ENCODE peak calls at places on chromosomes 7 and 10, in eight cellular contexts. One of them, this sample, is unnamed.

GRCh38 chr7:26052721-26053120 is 99.3 kb upstream of the NFE2L3 start:
- DNase-seq in stimulated activated CD8-positive, alpha-beta memory T cell treated with anti-CD3 and anti-CD28 coated beads, Interleukin-2, amount 100 ng/mL, for 48 hours: no peak
- DNase-seq in stimulated activated CD4-positive, alpha-beta T cell treated with anti-CD3 and anti-CD28 coated beads, Interleukin-2, amount 100 ng/mL, for 24 hours: no peak
- DNase-seq in cardiac septum: no peak
- DNase-seq in activated T-cell treated with anti-CD3 and anti-CD28 coated beads for 1 hour: no peak
- DNase-seq in kidney tubule cell: peak
- DNase-seq in GM12865: no peak
- DNase-seq in EL: peak
- DNase-seq in this sample: no peak

GRCh38 chr10:98267069-98267893 is 713 bp downstream of the LOXL4 start:
- DNase-seq in cardiac septum: no peak
- DNase-seq in kidney tubule cell: no peak
- DNase-seq in EL: no peak
- DNase-seq in stimulated activated CD4-positive, alpha-beta T cell treated with anti-CD3 and anti-CD28 coated beads, Interleukin-2, amount 100 ng/mL, for 24 hours: no peak
- DNase-seq in GM12865: no peak
- DNase-seq in activated T-cell treated with anti-CD3 and anti-CD28 coated beads for 1 hour: no peak
- DNase-seq in stimulated activated CD8-positive, alpha-beta memory T cell treated with anti-CD3 and anti-CD28 coated beads, Interleukin-2, amount 100 ng/mL, for 48 hours: no peak
- DNase-seq in this sample: no peak

GRCh38 chr10:128059266-128059850 is 66.9 kb downstream of the MKI67 start:
- DNase-seq in stimulated activated CD4-positive, alpha-beta T cell treated with anti-CD3 and anti-CD28 coated beads, Interleukin-2, amount 100 ng/mL, for 24 hours: no peak
- DNase-seq in stimulated activated CD8-positive, alpha-beta memory T cell treated with anti-CD3 and anti-CD28 coated beads, Interleukin-2, amount 100 ng/mL, for 48 hours: no peak
- DNase-seq in activated T-cell treated with anti-CD3 and anti-CD28 coated beads for 1 hour: no peak
- DNase-seq in GM12865: no peak
- DNase-seq in cardiac septum: peak
- DNase-seq in kidney tubule cell: no peak
- DNase-seq in EL: no peak
- DNase-seq in this sample: no peak

GRCh38 chr10:11875499-11876281 is 52.5 kb downstream of the PROSER2 start:
- DNase-seq in activated T-cell treated with anti-CD3 and anti-CD28 coated beads for 1 hour: no peak
- DNase-seq in cardiac septum: peak
- DNase-seq in stimulated activated CD4-positive, alpha-beta T cell treated with anti-CD3 and anti-CD28 coated beads, Interleukin-2, amount 100 ng/mL, for 24 hours: no peak
- DNase-seq in stimulated activated CD8-positive, alpha-beta memory T cell treated with anti-CD3 and anti-CD28 coated beads, Interleukin-2, amount 100 ng/mL, for 48 hours: no peak
- DNase-seq in GM12865: no peak
- DNase-seq in EL: peak
- DNase-seq in kidney tubule cell: peak
- DNase-seq in this sample: no peak

GRCh38 chr10:106555599-106555998 is 608.9 kb downstream of the SORCS1 start:
- DNase-seq in stimulated activated CD4-positive, alpha-beta T cell treated with anti-CD3 and anti-CD28 coated beads, Interleukin-2, amount 100 ng/mL, for 24 hours: no peak
- DNase-seq in GM12865: no peak
- DNase-seq in cardiac septum: no peak
- DNase-seq in kidney tubule cell: no peak
- DNase-seq in stimulated activated CD8-positive, alpha-beta memory T cell treated with anti-CD3 and anti-CD28 coated beads, Interleukin-2, amount 100 ng/mL, for 48 hours: no peak
- DNase-seq in activated T-cell treated with anti-CD3 and anti-CD28 coated beads for 1 hour: no peak
- DNase-seq in EL: peak
- DNase-seq in this sample: no peak

GRCh38 chr7:88480266-88480665 is 173.6 kb upstream of the STEAP4 start:
- DNase-seq in stimulated activated CD8-positive, alpha-beta memory T cell treated with anti-CD3 and anti-CD28 coated beads, Interleukin-2, amount 100 ng/mL, for 48 hours: no peak
- DNase-seq in kidney tubule cell: no peak
- DNase-seq in stimulated activated CD4-positive, alpha-beta T cell treated with anti-CD3 and anti-CD28 coated beads, Interleukin-2, amount 100 ng/mL, for 24 hours: no peak
- DNase-seq in EL: no peak
- DNase-seq in GM12865: no peak
- DNase-seq in activated T-cell treated with anti-CD3 and anti-CD28 coated beads for 1 hour: no peak
- DNase-seq in cardiac septum: no peak
- DNase-seq in this sample: no peak

GRCh38 chr10:27242951-27243551 is 2.5 kb upstream of the ACBD5 start:
- DNase-seq in kidney tubule cell: peak
- DNase-seq in EL: peak
- DNase-seq in GM12865: peak
- DNase-seq in stimulated activated CD8-positive, alpha-beta memory T cell treated with anti-CD3 and anti-CD28 coated beads, Interleukin-2, amount 100 ng/mL, for 48 hours: peak
- DNase-seq in stimulated activated CD4-positive, alpha-beta T cell treated with anti-CD3 and anti-CD28 coated beads, Interleukin-2, amount 100 ng/mL, for 24 hours: peak
- DNase-seq in activated T-cell treated with anti-CD3 and anti-CD28 coated beads for 1 hour: peak
- DNase-seq in cardiac septum: no peak
- DNase-seq in this sample: no peak

GRCh38 chr10:61592581-61592980 is 70.1 kb upstream of the CABCOCO1 start:
- DNase-seq in GM12865: peak
- DNase-seq in kidney tubule cell: peak
- DNase-seq in stimulated activated CD4-positive, alpha-beta T cell treated with anti-CD3 and anti-CD28 coated beads, Interleukin-2, amount 100 ng/mL, for 24 hours: no peak
- DNase-seq in EL: peak
- DNase-seq in cardiac septum: no peak
- DNase-seq in activated T-cell treated with anti-CD3 and anti-CD28 coated beads for 1 hour: no peak
- DNase-seq in stimulated activated CD8-positive, alpha-beta memory T cell treated with anti-CD3 and anti-CD28 coated beads, Interleukin-2, amount 100 ng/mL, for 48 hours: no peak
- DNase-seq in this sample: no peak

GRCh38 chr10:20855398-20856038 is 41.6 kb downstream of the NEBL start:
- DNase-seq in stimulated activated CD8-positive, alpha-beta memory T cell treated with anti-CD3 and anti-CD28 coated beads, Interleukin-2, amount 100 ng/mL, for 48 hours: no peak
- DNase-seq in cardiac septum: no peak
- DNase-seq in EL: peak
- DNase-seq in activated T-cell treated with anti-CD3 and anti-CD28 coated beads for 1 hour: no peak
- DNase-seq in kidney tubule cell: peak
- DNase-seq in GM12865: no peak
- DNase-seq in stimulated activated CD4-positive, alpha-beta T cell treated with anti-CD3 and anti-CD28 coated beads, Interleukin-2, amount 100 ng/mL, for 24 hours: no peak
- DNase-seq in this sample: no peak